ENCODE peak calls at places on chromosome 16, in five cellular contexts. One of them, this sample, is unnamed.

GRCh38 chr16:5041604-5042133 is 7.9 kb upstream of the NAGPA start:
- DNase-seq in RWPE1: peak
- DNase-seq in fibroblast of lung: peak
- DNase-seq in H9: no peak
- DNase-seq in mammary epithelial cell: peak
- DNase-seq in this sample: no peak

GRCh38 chr16:48053346-48053745 is 102.4 kb downstream of the ABCC12 start:
- DNase-seq in RWPE1: peak
- DNase-seq in fibroblast of lung: peak
- DNase-seq in H9: peak
- DNase-seq in mammary epithelial cell: peak
- DNase-seq in this sample: no peak

GRCh38 chr16:69892378-69892777 is 58.8 kb upstream of the CLEC18A start:
- DNase-seq in RWPE1: no peak
- DNase-seq in fibroblast of lung: no peak
- DNase-seq in H9: no peak
- DNase-seq in mammary epithelial cell: no peak
- DNase-seq in this sample: no peak

GRCh38 chr16:88613293-88613692 is 25.1 kb upstream of the IL17C start:
- DNase-seq in RWPE1: no peak
- DNase-seq in fibroblast of lung: no peak
- DNase-seq in H9: no peak
- DNase-seq in mammary epithelial cell: no peak
- DNase-seq in this sample: no peak

GRCh38 chr16:13165024-13165423 is 263.6 kb downstream of the SHISA9 start:
- DNase-seq in RWPE1: no peak
- DNase-seq in fibroblast of lung: no peak
- DNase-seq in H9: no peak
- DNase-seq in mammary epithelial cell: no peak
- DNase-seq in this sample: no peak

GRCh38 chr16:66439051-66439730 is 12.1 kb downstream of the BEAN1 start:
- DNase-seq in RWPE1: no peak
- DNase-seq in fibroblast of lung: no peak
- DNase-seq in H9: no peak
- DNase-seq in mammary epithelial cell: no peak
- DNase-seq in this sample: no peak

GRCh38 chr16:60720060-60720459 is 1316.2 kb downstream of the CDH8 start:
- DNase-seq in RWPE1: no peak
- DNase-seq in fibroblast of lung: no peak
- DNase-seq in H9: no peak
- DNase-seq in mammary epithelial cell: no peak
- DNase-seq in this sample: no peak

GRCh38 chr16:27154573-27155521 is 48.5 kb upstream of the KDM8 start:
- DNase-seq in RWPE1: peak
- DNase-seq in fibroblast of lung: peak
- DNase-seq in H9: peak
- DNase-seq in mammary epithelial cell: peak
- DNase-seq in this sample: no peak

GRCh38 chr16:84504420-84505248 is at the start of gene MEAK7:
- DNase-seq in RWPE1: peak
- DNase-seq in fibroblast of lung: peak
- DNase-seq in H9: peak
- DNase-seq in mammary epithelial cell: peak
- DNase-seq in this sample: peak
- TF ChIP-seq CTCF in RWPE1: no peak
- TF ChIP-seq CTCF in fibroblast of lung: no peak
- TF ChIP-seq CTCF in H9: no peak
- TF ChIP-seq CTCF in mammary epithelial cell: no peak
- TF ChIP-seq CTCF in this sample: no peak

GRCh38 chr16:87432330-87432915 is 40.3 kb downstream of the MAP1LC3B start:
- DNase-seq in RWPE1: no peak
- DNase-seq in fibroblast of lung: no peak
- DNase-seq in H9: no peak
- DNase-seq in mammary epithelial cell: no peak
- DNase-seq in this sample: no peak

GRCh38 chr16:87431926-87432325 is 39.8 kb downstream of the MAP1LC3B start:
- DNase-seq in RWPE1: peak
- DNase-seq in fibroblast of lung: peak
- DNase-seq in H9: no peak
- DNase-seq in mammary epithelial cell: peak
- DNase-seq in this sample: no peak

GRCh38 chr16:87435399-87436224 is 43.5 kb downstream of the MAP1LC3B start:
- DNase-seq in RWPE1: no peak
- DNase-seq in fibroblast of lung: peak
- DNase-seq in H9: no peak
- DNase-seq in mammary epithelial cell: peak
- DNase-seq in this sample: no peak

GRCh38 chr16:87436225-87437172 is 44.4 kb downstream of the MAP1LC3B start:
- DNase-seq in RWPE1: no peak
- DNase-seq in fibroblast of lung: peak
- DNase-seq in H9: no peak
- DNase-seq in mammary epithelial cell: no peak
- DNase-seq in this sample: no peak

GRCh38 chr16:87434146-87434667 is 42.1 kb downstream of the MAP1LC3B start:
- DNase-seq in RWPE1: no peak
- DNase-seq in fibroblast of lung: no peak
- DNase-seq in H9: no peak
- DNase-seq in mammary epithelial cell: no peak
- DNase-seq in this sample: no peak
- TF ChIP-seq CTCF in RWPE1: no peak
- TF ChIP-seq CTCF in fibroblast of lung: no peak
- TF ChIP-seq CTCF in H9: no peak
- TF ChIP-seq CTCF in mammary epithelial cell: no peak
- TF ChIP-seq CTCF in this sample: no peak

DNA sequence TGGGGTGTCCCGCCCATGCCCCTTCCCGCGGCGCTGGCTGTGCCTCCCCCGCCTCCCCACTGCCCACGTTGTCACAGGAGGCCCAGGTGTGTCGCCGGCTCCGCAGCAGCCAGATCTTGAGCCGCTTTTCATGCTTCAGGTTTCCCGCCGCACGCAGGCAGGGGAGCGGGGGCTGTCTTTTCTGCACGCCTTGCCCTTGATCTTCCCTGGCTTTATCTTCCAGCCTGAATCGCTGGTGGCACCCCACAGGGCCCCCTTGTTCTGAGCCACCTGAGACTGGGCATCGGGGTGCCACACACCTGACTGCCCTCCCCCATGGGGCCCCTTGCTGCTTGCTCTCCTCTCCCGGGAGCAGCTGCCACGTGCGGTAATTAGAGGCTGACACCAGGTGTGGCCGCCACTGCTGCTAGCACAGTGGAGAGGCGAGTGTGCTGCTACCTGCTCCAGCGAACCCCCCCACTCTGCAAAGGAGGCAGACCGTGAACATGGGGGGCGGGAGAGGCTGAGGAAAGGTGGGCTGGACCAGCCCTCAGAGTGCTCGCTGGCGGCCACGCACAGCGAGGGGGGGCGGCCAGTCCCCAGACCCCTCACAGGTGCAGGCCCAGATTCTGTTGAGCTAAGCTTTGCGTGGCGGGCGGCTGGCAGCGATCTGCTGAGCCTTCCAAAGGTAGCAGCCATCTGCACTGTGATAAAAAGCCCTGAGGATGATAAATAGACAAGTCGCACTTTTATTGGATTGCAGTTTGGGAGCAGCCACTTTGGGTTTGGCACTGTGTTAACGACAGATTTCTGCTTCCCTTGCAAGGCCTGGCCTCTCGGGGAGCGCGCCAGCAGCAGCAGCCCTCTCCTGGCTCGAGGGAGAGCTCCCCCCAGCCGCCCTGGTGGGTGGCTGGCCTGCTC is 168.0 kb upstream of the GSE1 start:
- DNase-seq in RWPE1: no peak
- DNase-seq in fibroblast of lung: no peak
- DNase-seq in H9: peak
- DNase-seq in mammary epithelial cell: no peak
- DNase-seq in this sample: no peak
- TF ChIP-seq CTCF in RWPE1: no peak
- TF ChIP-seq CTCF in fibroblast of lung: no peak
- TF ChIP-seq CTCF in H9: peak
- TF ChIP-seq CTCF in mammary epithelial cell: no peak
- TF ChIP-seq CTCF in this sample: no peak

GRCh38 chr16:25135239-25135878 is 23.8 kb downstream of the LCMT1 start:
- DNase-seq in RWPE1: peak
- DNase-seq in fibroblast of lung: peak
- DNase-seq in H9: no peak
- DNase-seq in mammary epithelial cell: peak
- DNase-seq in this sample: no peak
- TF ChIP-seq CTCF in RWPE1: no peak
- TF ChIP-seq CTCF in fibroblast of lung: peak
- TF ChIP-seq CTCF in H9: no peak
- TF ChIP-seq CTCF in mammary epithelial cell: peak
- TF ChIP-seq CTCF in this sample: peak

This sample was measured in D721Med.